ENCODE peak calls at places on chromosomes 5 and 9, in five cellular contexts. X is GM12865, M is BJ, P is PC-3, K is upper lobe of right lung. R is an unnamed sample.

GRCh38 chr5:61431923-61432620 is 100.0 kb downstream of the ZSWIM6 start:
- DNase-seq in X (no peak), M (no peak), P (no peak), K (no peak), R (no peak)

GRCh38 chr9:120646943-120647342 is 67.0 kb upstream of the CDK5RAP2 start:
- DNase-seq in X (no peak), M (no peak), P (no peak), K (no peak), R (no peak)

GRCh38 chr5:89417990-89418820 is 535.2 kb upstream of the MEF2C start:
- DNase-seq in X (no peak), M (no peak), P (no peak), K (no peak), R (no peak)

GRCh38 chr9:71725590-71726338 is 42.5 kb downstream of the CEMIP2 start:
- DNase-seq in X (no peak), M (peak; percentile 85), P (peak; percentile 92), K (no peak), R (no peak)

GRCh38 chr5:158410976-158411375 is 552.0 kb upstream of the CLINT1 start:
- DNase-seq in X (no peak), M (no peak), P (no peak), K (no peak), R (no peak)

GRCh38 chr5:120160120-120160895 is 303.8 kb upstream of the PRR16 start:
- DNase-seq in X (no peak), M (no peak), P (peak; percentile 89), K (no peak), R (no peak)

GRCh38 chr5:6686916-6687409 is 26.3 kb upstream of the TENT4A start:
- DNase-seq in X (no peak), M (no peak), P (peak; percentile 62), K (no peak), R (peak; percentile 32)

GRCh38 chr9:134326754-134327526 is 685 bp downstream of the RXRA start:
- DNase-seq in X (no peak), M (no peak), P (peak; percentile 8), K (no peak), R (no peak)

GRCh38 chr5:157665467-157666085 is 5.8 kb upstream of the C5orf52 start:
- DNase-seq in X (no peak), M (peak; percentile 38), P (peak; percentile 98), K (no peak), R (peak; percentile 39)

GRCh38 chr9:135695036-135695435 is 4.2 kb downstream of the SOHLH1 start:
- DNase-seq in X (no peak), M (no peak), P (no peak), K (no peak), R (no peak)

GRCh38 chr5:6604341-6604740 is 28.5 kb downstream of the NSUN2 start:
- DNase-seq in X (no peak), M (no peak), P (no peak), K (no peak), R (no peak)

GRCh38 chr9:114805670-114806551 is at the start of gene TNFSF15:
- DNase-seq in X (peak; percentile 65), M (no peak), P (peak; percentile 43), K (peak; percentile 83), R (no peak)

GRCh38 chr5:153159611-153160010 is 330.9 kb upstream of the GRIA1 start:
- DNase-seq in X (no peak), M (peak; percentile 27), P (no peak), K (no peak), R (no peak)

GRCh38 chr5:172725785-172726184 is 45.2 kb downstream of the DUSP1 start:
- DNase-seq in X (no peak), M (no peak), P (no peak), K (no peak), R (no peak)

GRCh38 chr5:135238622-135239460 is 160.2 kb downstream of the MACROH2A1 start:
- DNase-seq in X (no peak), M (no peak), P (no peak), K (peak; percentile 20), R (no peak)

GRCh38 chr5:146026307-146027010 is 78.9 kb downstream of the PLAC8L1 start:
- DNase-seq in X (no peak), M (no peak), P (no peak), K (no peak), R (no peak)

GRCh38 chr5:110251366-110251765 is 475.1 kb downstream of the TMEM232 start:
- DNase-seq in X (no peak), M (no peak), P (peak; percentile 3), K (no peak), R (no peak)

GRCh38 chr9:107638922-107639321 is 149.4 kb upstream of the KLF4 start:
- DNase-seq in X (no peak), M (peak; percentile 47), P (no peak), K (no peak), R (no peak)

GRCh38 chr5:146048994-146049703 is 56.2 kb downstream of the PLAC8L1 start:
- DNase-seq in X (peak; percentile 44), M (peak; percentile 10), P (peak; percentile 92), K (no peak), R (peak; percentile 44)

GRCh38 chr5:103393131-103393754 is 134.7 kb downstream of the MACIR start:
- DNase-seq in X (peak; percentile 22), M (peak; percentile 37), P (peak; percentile 31), K (no peak), R (no peak)

GRCh38 chr9:136172412-136173079 is 32.4 kb downstream of the LHX3 start:
- DNase-seq in X (no peak), M (no peak), P (no peak), K (no peak), R (no peak)

GRCh38 chr5:180870669-180871068 is 9.6 kb upstream of the ZFP62 start:
- DNase-seq in X (no peak), M (no peak), P (no peak), K (no peak), R (no peak)

GRCh38 chr9:81855538-81855937 is 72.7 kb upstream of the SPATA31D4 start:
- DNase-seq in X (no peak), M (peak; percentile 32), P (peak; percentile 62), K (no peak), R (no peak)

GRCh38 chr9:15510789-15511575 is at the start of gene PSIP1:
- DNase-seq in X (peak; percentile 96), M (peak; percentile 28), P (peak; percentile 65), K (peak; percentile 88), R (no peak)
- TF ChIP-seq CTCF in X (no peak), M (no peak), P (no peak), K (peak; percentile 14), R (no peak)

GRCh38 chr5:177602458-177602830 is 2.5 kb downstream of the B4GALT7 start:
- DNase-seq in X (no peak), M (no peak), P (no peak), K (no peak), R (no peak)

GRCh38 chr5:177601577-177602457 is 1.9 kb downstream of the B4GALT7 start:
- DNase-seq in X (no peak), M (no peak), P (peak; percentile 31), K (peak; percentile 46), R (no peak)

GRCh38 chr5:177600458-177601018 is 606 bp downstream of the B4GALT7 start:
- DNase-seq in X (peak; percentile 36), M (no peak), P (peak; percentile 24), K (peak; percentile 25), R (no peak)

GRCh38 chr5:177603631-177604030 is 3.7 kb downstream of the B4GALT7 start:
- DNase-seq in X (no peak), M (no peak), P (no peak), K (no peak), R (no peak)

DNA sequence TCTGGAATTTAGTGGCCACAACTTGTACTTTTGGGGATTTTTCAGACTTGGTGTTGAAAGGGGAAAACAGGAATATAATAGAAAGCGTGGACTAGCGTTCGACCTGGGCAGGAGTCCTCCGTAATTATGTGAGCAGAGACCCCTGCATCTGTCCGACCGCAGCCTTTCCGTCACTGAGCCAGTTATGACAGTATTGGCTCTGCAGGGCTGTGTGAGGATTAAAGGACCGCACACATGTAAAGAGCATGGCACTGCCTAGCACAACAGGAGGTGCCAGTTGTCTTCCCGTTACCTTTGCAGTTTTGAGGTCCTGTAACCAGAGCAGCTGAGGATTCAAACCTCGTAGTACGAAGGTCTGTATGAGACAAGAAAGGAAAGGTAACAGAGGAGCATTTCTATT is 1.2 kb downstream of the B4GALT7 start:
- DNase-seq in X (no peak), M (no peak), P (no peak), K (peak; percentile 18), R (no peak)
- H3K4me3 ChIP-seq in X (peak overlapping the region; percentile 74), M (peak overlapping the region; percentile 92), P (peak overlapping the region; percentile 99), K (peak overlapping the region; percentile 70), R (peak overlapping the region; percentile 64)

GRCh38 chr9:3012843-3013242 is 168.9 kb upstream of the PUM3 start:
- DNase-seq in X (no peak), M (no peak), P (no peak), K (no peak), R (no peak)

GRCh38 chr9:3014164-3014563 is 170.3 kb upstream of the PUM3 start:
- DNase-seq in X (no peak), M (no peak), P (no peak), K (no peak), R (no peak)

GRCh38 chr9:3008091-3008490 is 164.2 kb upstream of the PUM3 start:
- DNase-seq in X (no peak), M (no peak), P (peak; percentile 11), K (no peak), R (no peak)

GRCh38 chr9:3007331-3007730 is 163.4 kb upstream of the PUM3 start:
- DNase-seq in X (no peak), M (no peak), P (no peak), K (no peak), R (no peak)

GRCh38 chr9:3012245-3012644 is 168.3 kb upstream of the PUM3 start:
- DNase-seq in X (no peak), M (no peak), P (no peak), K (no peak), R (no peak)
- TF ChIP-seq CTCF in X (no peak), M (no peak), P (no peak), K (no peak), R (no peak)

GRCh38 chr5:15368835-15369234 is 131.1 kb upstream of the FBXL7 start:
- DNase-seq in X (no peak), M (no peak), P (no peak), K (no peak), R (no peak)

GRCh38 chr5:15367501-15367900 is 132.5 kb upstream of the FBXL7 start:
- DNase-seq in X (no peak), M (no peak), P (no peak), K (no peak), R (no peak)

GRCh38 chr5:15365040-15365439 is 134.9 kb upstream of the FBXL7 start:
- DNase-seq in X (no peak), M (no peak), P (no peak), K (no peak), R (no peak)

DNA sequence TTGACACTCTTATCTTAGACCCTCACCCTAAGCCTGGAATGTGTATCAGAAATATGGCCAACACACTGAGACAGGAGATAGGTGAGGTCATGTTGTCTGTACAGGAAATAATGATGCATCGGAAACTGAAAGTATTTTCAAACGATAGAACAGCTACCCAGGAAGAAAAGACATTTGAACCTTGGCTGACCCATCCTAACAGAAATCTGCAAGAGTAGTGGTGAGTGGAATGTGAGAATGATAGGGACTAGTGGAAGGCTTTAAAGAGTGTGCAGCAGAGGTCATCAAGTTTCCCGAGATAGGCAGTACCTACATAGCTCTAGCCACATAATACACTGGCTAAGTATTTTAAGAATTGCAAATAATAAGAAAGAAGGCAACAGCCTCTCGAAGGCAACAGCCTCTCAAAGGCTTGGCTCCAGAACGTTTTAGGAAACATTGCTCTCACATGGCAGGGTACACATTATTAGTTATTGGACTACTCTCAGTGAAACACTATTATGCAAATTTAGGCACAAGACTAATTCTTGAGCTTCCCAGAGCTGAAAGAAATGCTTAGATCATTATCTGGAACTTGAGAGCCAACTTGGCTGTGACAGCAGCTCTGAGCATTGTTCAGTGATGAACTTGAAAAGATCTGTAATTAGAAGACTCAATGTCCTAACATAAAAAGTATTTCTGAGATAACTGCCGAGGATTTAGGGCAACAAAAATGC is 133.1 kb upstream of the FBXL7 start:
- DNase-seq in X (no peak), M (no peak), P (no peak), K (no peak), R (no peak)
- H3K4me3 ChIP-seq in X (no peak overlapping the region), M (no peak overlapping the region), P (no peak overlapping the region), K (no peak overlapping the region), R (no peak overlapping the region)